ENCODE peak calls at places on chromosome 13, in six cellular contexts. W, O, Q, E, L and Z are unnamed samples.

GRCh38 chr13:60484865-60485264 is 87.8 kb downstream of the TDRD3 start:
- DNase-seq in W (no peak), O (no peak), Q (no peak), E (no peak), L (no peak), Z (no peak)

GRCh38 chr13:37905736-37906135 is 36.2 kb upstream of the TRPC4 start:
- DNase-seq in W (no peak), O (no peak), Q (no peak), E (no peak), L (no peak), Z (no peak)

GRCh38 chr13:41026806-41027205 is 7.7 kb upstream of the ELF1 start:
- DNase-seq in W (no peak), O (no peak), Q (no peak), E (no peak), L (no peak), Z (no peak)

GRCh38 chr13:89066868-89067466 is 1395.8 kb downstream of the SLITRK5 start:
- DNase-seq in W (peak), O (no peak), Q (no peak), E (no peak), L (no peak), Z (no peak)

GRCh38 chr13:20708216-20708615 is 4.7 kb downstream of the IL17D start:
- DNase-seq in W (no peak), O (no peak), Q (no peak), E (no peak), L (no peak), Z (no peak)

GRCh38 chr13:20360041-20360491 is 127.9 kb upstream of the GJB6 start:
- DNase-seq in W (no peak), O (no peak), Q (no peak), E (no peak), L (no peak), Z (no peak)

GRCh38 chr13:101424381-101425155 is 8.3 kb upstream of the NALCN start:
- DNase-seq in W (peak), O (no peak), Q (no peak), E (no peak), L (no peak), Z (no peak)

GRCh38 chr13:114212096-114212495 is 22.6 kb upstream of the CDC16 start:
- DNase-seq in W (no peak), O (no peak), Q (no peak), E (no peak), L (no peak), Z (no peak)

GRCh38 chr13:75860935-75861334 is 224.8 kb downstream of the LMO7 start:
- DNase-seq in W (no peak), O (no peak), Q (no peak), E (no peak), L (no peak), Z (no peak)

GRCh38 chr13:66835040-66835628 is 395.0 kb downstream of the PCDH9 start:
- DNase-seq in W (peak), O (no peak), Q (no peak), E (no peak), L (no peak), Z (no peak)

GRCh38 chr13:21637296-21637695 is 33.3 kb upstream of the MICU2 start:
- DNase-seq in W (peak), O (no peak), Q (no peak), E (no peak), L (peak), Z (no peak)

GRCh38 chr13:74062933-74063332 is 71.3 kb downstream of the KLF12 start:
- DNase-seq in W (no peak), O (no peak), Q (peak), E (peak), L (no peak), Z (no peak)

GRCh38 chr13:85900521-85900920 is 101.3 kb upstream of the SLITRK6 start:
- DNase-seq in W (no peak), O (no peak), Q (no peak), E (no peak), L (no peak), Z (no peak)

GRCh38 chr13:20702945-20703784 is at the start of gene IL17D:
- DNase-seq in W (no peak), O (no peak), Q (no peak), E (peak), L (peak), Z (peak)

GRCh38 chr13:93660664-93661063 is 434.1 kb downstream of the GPC6 start:
- DNase-seq in W (no peak), O (no peak), Q (no peak), E (no peak), L (no peak), Z (no peak)

GRCh38 chr13:26558074-26558805 is 757 bp downstream of the WASF3 start:
- DNase-seq in W (no peak), O (no peak), Q (no peak), E (peak), L (no peak), Z (no peak)

GRCh38 chr13:50080158-50080855 is 65.1 kb downstream of the KCNRG start:
- DNase-seq in W (peak), O (no peak), Q (no peak), E (no peak), L (peak), Z (no peak)

GRCh38 chr13:31930901-31931522 is 100.6 kb upstream of the FRY start:
- DNase-seq in W (no peak), O (no peak), Q (peak), E (peak), L (no peak), Z (peak)

GRCh38 chr13:30026093-30026492 is 175.7 kb upstream of the UBL3 start:
- DNase-seq in W (no peak), O (no peak), Q (no peak), E (no peak), L (no peak), Z (no peak)

GRCh38 chr13:59182241-59182640 is 981.5 kb downstream of the DIAPH3 start:
- DNase-seq in W (no peak), O (no peak), Q (no peak), E (no peak), L (no peak), Z (no peak)

GRCh38 chr13:33017410-33017929 is 1.2 kb downstream of the KL start:
- DNase-seq in W (peak), O (no peak), Q (peak), E (peak), L (peak), Z (peak)

GRCh38 chr13:61728468-61728867 is 312.8 kb upstream of the PCDH20 start:
- DNase-seq in W (no peak), O (no peak), Q (no peak), E (no peak), L (no peak), Z (no peak)

GRCh38 chr13:100789481-100789880 is 114.9 kb upstream of the TMTC4 start:
- DNase-seq in W (peak), O (no peak), Q (no peak), E (no peak), L (no peak), Z (no peak)

GRCh38 chr13:108702171-108702570 is 72.8 kb downstream of the MYO16 start:
- DNase-seq in W (no peak), O (no peak), Q (no peak), E (no peak), L (no peak), Z (no peak)

GRCh38 chr13:104140557-104140956 is 1074.3 kb upstream of the SLC10A2 start:
- DNase-seq in W (no peak), O (no peak), Q (no peak), E (no peak), L (no peak), Z (no peak)

GRCh38 chr13:28459911-28460310 is 35.0 kb downstream of the FLT1 start:
- DNase-seq in W (no peak), O (no peak), Q (no peak), E (no peak), L (no peak), Z (no peak)

DNA sequence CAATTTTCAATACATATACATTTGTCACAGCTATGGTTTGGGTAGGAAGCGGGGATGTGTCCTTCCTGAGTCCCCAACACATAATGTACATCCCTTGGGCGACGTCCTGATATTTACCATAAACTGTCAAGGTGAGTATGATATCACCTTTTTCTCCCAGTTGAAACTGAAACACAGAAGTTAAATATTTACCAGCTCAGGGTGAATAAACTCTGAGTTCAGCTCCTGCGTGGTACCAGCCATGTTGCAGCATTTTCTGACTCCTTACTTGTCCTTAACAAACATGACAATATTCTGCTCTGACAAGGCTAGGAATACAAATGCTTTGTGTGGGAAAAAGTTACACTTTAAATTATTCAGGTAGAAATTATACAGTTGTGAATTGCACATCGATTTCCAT is 294.2 kb downstream of the TEX29 start:
- DNase-seq in W (no peak), O (no peak), Q (no peak), E (no peak), L (no peak), Z (no peak)
- TF ChIP-seq POLR2A in W (no peak), O (no peak), Q (no peak), E (no peak), L (no peak), Z (no peak)

DNA sequence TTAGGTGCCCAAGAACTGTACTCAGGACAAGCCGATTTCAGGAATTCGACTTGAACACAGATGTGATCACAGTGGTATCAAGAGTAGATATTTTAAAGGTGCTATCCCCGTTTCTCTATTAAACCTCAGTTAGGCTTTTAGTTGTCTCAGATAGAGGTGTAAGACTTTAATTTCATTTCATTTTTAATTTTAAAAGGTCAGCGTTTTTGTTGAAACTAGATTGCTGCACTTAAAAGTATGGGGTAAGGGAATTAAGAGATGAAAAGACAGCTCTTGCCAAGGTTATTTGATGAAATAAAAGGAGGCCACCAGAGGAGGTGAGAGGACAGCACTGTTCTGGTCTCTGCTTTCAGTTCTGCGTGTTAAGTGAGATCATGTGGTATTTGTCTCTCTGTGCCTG is 48.6 kb downstream of the SPATA13 start:
- DNase-seq in W (no peak), O (no peak), Q (no peak), E (no peak), L (no peak), Z (no peak)
- TF ChIP-seq TAF1 in W (no peak), O (no peak), Q (no peak), E (no peak), L (no peak), Z (no peak)

DNA sequence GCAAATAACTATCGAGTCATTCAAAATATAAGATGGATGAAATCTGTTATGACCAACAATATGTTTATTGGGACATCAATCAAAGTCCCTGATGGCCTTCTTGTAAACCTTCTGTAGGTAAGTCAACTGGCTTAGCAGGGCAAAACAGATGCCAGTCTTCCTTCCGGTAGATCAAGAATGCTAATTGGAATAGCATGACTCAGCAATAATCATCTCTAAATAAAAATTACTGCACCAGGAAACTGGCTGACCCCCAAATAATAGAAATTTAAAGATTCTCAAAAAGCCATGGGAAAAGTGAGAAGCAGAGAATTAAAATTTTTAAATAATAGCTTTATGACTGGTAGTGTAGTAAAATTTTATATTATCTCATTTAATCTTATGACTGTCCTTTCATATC is 1005.4 kb downstream of the OLFM4 start:
- DNase-seq in W (no peak), O (no peak), Q (no peak), E (no peak), L (no peak), Z (no peak)
- TF ChIP-seq POLR2AphosphoS5 in W (no peak), O (no peak), Q (no peak), E (no peak), L (no peak), Z (no peak)

DNA sequence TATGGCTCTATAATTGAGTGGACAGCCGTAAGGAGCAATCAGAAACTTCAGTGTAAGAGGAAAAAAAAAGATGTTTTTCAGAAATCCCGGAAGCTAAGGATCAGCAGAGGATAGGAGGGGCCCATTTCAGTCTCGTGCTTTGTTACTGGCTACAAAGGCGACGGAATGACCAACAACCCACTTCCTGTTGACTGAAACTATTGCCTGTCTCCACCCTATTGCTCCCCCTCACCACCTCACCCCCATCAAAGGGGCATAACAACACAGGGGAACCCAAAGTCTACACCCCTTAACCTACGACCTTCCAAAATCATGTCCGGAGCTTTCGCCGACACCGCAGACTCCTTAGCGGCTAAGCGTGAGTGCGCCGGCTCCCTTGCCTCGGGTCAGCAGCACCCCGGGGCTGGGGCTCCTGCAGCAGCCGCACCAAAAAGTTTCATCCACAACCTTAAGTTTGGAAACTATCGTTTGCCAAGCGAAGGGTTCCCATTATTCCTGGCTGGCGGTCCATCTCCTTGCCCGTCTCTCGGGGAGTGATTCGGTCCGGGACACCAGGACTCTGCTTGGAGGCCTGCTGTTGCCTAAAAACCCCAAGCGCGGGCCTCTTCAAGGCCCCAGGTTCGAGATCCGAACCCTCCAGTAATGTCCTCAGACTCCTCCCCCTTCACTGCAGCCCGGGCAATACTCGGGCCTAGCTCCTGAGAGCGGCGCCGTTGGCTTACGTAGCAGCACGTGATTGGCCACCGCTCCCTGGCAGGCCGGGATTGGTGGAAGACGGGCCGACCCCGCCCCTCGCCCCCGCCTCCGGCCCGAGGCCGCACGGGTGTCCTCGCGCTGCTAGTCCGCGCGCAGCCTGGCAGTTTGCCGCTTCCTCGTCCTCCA is at the start of gene TPP2:
- DNase-seq in W (peak), O (peak), Q (peak), E (peak), L (peak), Z (peak)
- TF ChIP-seq POLR2A in W (peak), O (peak), Q (peak), E (peak), L (peak), Z (peak)

DNA sequence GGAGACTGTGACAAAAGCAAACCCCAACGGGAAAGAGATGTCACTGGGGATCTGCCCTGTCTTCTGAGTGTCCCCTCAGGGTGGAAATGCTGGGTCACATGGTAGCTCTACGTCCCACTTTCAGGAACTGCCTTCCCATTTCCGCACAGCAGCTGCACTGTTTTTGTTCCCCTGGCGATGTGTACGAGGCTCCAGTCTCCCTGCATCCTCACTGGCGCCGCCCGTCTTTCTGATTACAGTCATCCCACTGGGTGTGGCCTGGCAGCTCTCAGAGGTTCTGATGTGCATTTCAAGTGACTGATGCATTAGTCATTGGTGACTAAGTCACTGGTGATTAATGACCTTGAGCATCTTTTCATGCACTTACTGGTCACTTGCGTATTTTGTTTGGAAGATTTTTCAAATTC is 21.2 kb downstream of the PCID2 start:
- DNase-seq in W (peak), O (no peak), Q (no peak), E (no peak), L (peak), Z (no peak)
- TF ChIP-seq TAF1 in W (no peak), O (no peak), Q (no peak), E (no peak), L (no peak), Z (no peak)

GRCh38 chr13:110265341-110265681 is 41.6 kb downstream of the COL4A1 start:
- DNase-seq in W (no peak), O (no peak), Q (no peak), E (no peak), L (no peak), Z (no peak)
- TF ChIP-seq POLR2AphosphoS5 in W (no peak), O (no peak), Q (no peak), E (no peak), L (no peak), Z (no peak)